ENCODE peak calls at places on chromosomes 1 and 21, in five cellular contexts. C is activated T-cell treated with anti-CD3 and anti-CD28 coated beads, Interleukin-2, amount 50 U/mL, for 72 hours; A is GM13976; M is progenitor cell of endocrine pancreas; S is skeletal muscle cell. Z is an unnamed sample.

GRCh38 chr1:174158767-174159252 is 510 bp upstream of the RABGAP1L start:
- DNase-seq in C (peak; percentile 30), A (no peak), M (no peak), S (no peak), Z (no peak)

GRCh38 chr1:39576016-39576657 is 453 bp downstream of the PABPC4 start:
- DNase-seq in C (peak; percentile 42), A (peak; percentile 58), M (no peak), S (no peak), Z (no peak)

GRCh38 chr1:233520510-233521191 is 93.3 kb upstream of the KCNK1 start:
- DNase-seq in C (no peak), A (no peak), M (no peak), S (peak; percentile 4), Z (no peak)

GRCh38 chr1:21157054-21157453 is 19.6 kb downstream of the EIF4G3 start:
- DNase-seq in C (no peak), A (no peak), M (no peak), S (no peak), Z (no peak)

GRCh38 chr1:8077120-8077573 is 51.0 kb upstream of the ERRFI1 start:
- DNase-seq in C (no peak), A (no peak), M (no peak), S (peak; percentile 93), Z (no peak)

GRCh38 chr1:18041685-18042355 is 65.8 kb upstream of the IGSF21 start:
- DNase-seq in C (no peak), A (no peak), M (no peak), S (no peak), Z (no peak)

GRCh38 chr21:41360072-41360821 is 1.6 kb upstream of the MX2 start:
- DNase-seq in C (no peak), A (no peak), M (no peak), S (peak; percentile 13), Z (no peak)

GRCh38 chr1:27258598-27258997 is 24.2 kb downstream of the WDTC1 start:
- DNase-seq in C (no peak), A (no peak), M (no peak), S (no peak), Z (no peak)

GRCh38 chr1:115501476-115501875 is 140.3 kb upstream of the VANGL1 start:
- DNase-seq in C (no peak), A (no peak), M (no peak), S (no peak), Z (no peak)

GRCh38 chr1:6783956-6784559 is 1.2 kb upstream of the CAMTA1 start:
- DNase-seq in C (no peak), A (no peak), M (no peak), S (no peak), Z (no peak)

GRCh38 chr1:112701227-112702066 is 5.5 kb downstream of the RHOC start:
- DNase-seq in C (no peak), A (no peak), M (no peak), S (no peak), Z (no peak)

GRCh38 chr1:147808025-147808424 is 47.6 kb upstream of the GJA5 start:
- DNase-seq in C (no peak), A (no peak), M (no peak), S (no peak), Z (no peak)

GRCh38 chr1:212951058-212951923 is 950 bp downstream of the VASH2 start:
- DNase-seq in C (no peak), A (no peak), M (peak; percentile 11), S (no peak), Z (no peak)

GRCh38 chr1:68558321-68559026 is 61.6 kb upstream of the DEPDC1 start:
- DNase-seq in C (no peak), A (no peak), M (no peak), S (no peak), Z (no peak)

GRCh38 chr1:183287191-183287675 is 101.2 kb downstream of the LAMC2 start:
- DNase-seq in C (no peak), A (no peak), M (no peak), S (no peak), Z (no peak)

GRCh38 chr1:150168960-150169565 is 19.3 kb downstream of the PLEKHO1 start:
- DNase-seq in C (peak; percentile 69), A (peak; percentile 79), M (peak; percentile 67), S (no peak), Z (no peak)

Z was measured in HL-60.